ENCODE peak calls at places on chromosomes 2 and 18, in ten cellular contexts. X is gastrocnemius medialis, R is HepG2, K is HCT116, S is right lobe of liver, Y is body of pancreas, V is upper lobe of left lung, L is A549, B is GM12878, T is K562. G is an unnamed sample.

GRCh38 chr2:160301420-160301819 is 101.3 kb upstream of the ITGB6 start:
- ATAC-seq in R (no peak), S (no peak), V (no peak), L (no peak), B (no peak), K (no peak), Y (no peak), T (no peak), X (no peak), G (no peak)

GRCh38 chr2:1665761-1666505 is 78.4 kb downstream of the PXDN start:
- ATAC-seq in L (no peak), K (peak), X (no peak), T (no peak), B (no peak), S (no peak), V (peak), Y (no peak), R (peak), G (no peak)

GRCh38 chr2:222892321-222892720 is 31.5 kb downstream of the ACSL3 start:
- ATAC-seq in X (peak), Y (peak), R (no peak), S (peak), B (no peak), T (peak), L (no peak), V (peak), K (no peak), G (peak)

GRCh38 chr2:97718051-97718882 is 4.9 kb downstream of the ZAP70 start:
- ATAC-seq in R (no peak), X (no peak), B (peak), K (no peak), S (peak), Y (no peak), T (peak), L (no peak), V (no peak), G (no peak)

GRCh38 chr2:182366625-182367024 is 60.2 kb downstream of the PDE1A start:
- ATAC-seq in L (peak), X (peak), Y (peak), B (no peak), S (no peak), R (no peak), K (no peak), T (no peak), V (no peak), G (peak)

GRCh38 chr18:55381277-55381676 is 206.7 kb downstream of the TCF4 start:
- ATAC-seq in K (no peak), V (no peak), L (no peak), R (no peak), S (no peak), B (no peak), X (peak), T (no peak), Y (no peak), G (no peak)

GRCh38 chr2:221716434-221717303 is 144.6 kb upstream of the EPHA4 start:
- ATAC-seq in R (no peak), V (no peak), B (no peak), L (peak), S (no peak), T (no peak), X (no peak), K (no peak), Y (no peak), G (no peak)

GRCh38 chr18:3044931-3045698 is 32.2 kb upstream of the LPIN2 start:
- ATAC-seq in R (peak), V (peak), K (no peak), X (no peak), B (no peak), Y (peak), S (peak), L (peak), T (peak), G (no peak)

GRCh38 chr18:28485210-28485801 is 308.4 kb upstream of the CDH2 start:
- ATAC-seq in K (no peak), L (no peak), T (no peak), V (no peak), X (no peak), R (no peak), Y (no peak), B (peak), S (no peak), G (no peak)

GRCh38 chr2:176281267-176281666 is 12.0 kb downstream of the MTX2 start:
- ATAC-seq in R (no peak), Y (no peak), T (peak), S (no peak), X (no peak), V (no peak), B (no peak), L (no peak), K (no peak), G (no peak)

GRCh38 chr2:54956392-54956722 is 93.9 kb downstream of the RTN4 start:
- ATAC-seq in T (peak), S (no peak), X (no peak), V (no peak), B (no peak), K (no peak), L (no peak), R (no peak), Y (peak), G (no peak)

GRCh38 chr2:191611614-191612013 is 66.3 kb upstream of the NABP1 start:
- ATAC-seq in T (no peak), B (peak), S (peak), R (no peak), Y (no peak), V (peak), K (no peak), X (no peak), L (peak), G (no peak)

GRCh38 chr2:105070010-105070865 is 32.4 kb downstream of the MRPS9 start:
- ATAC-seq in V (no peak), X (no peak), B (peak), S (no peak), L (no peak), R (no peak), T (no peak), Y (no peak), K (no peak), G (no peak)

GRCh38 chr2:203347375-203347774 is 19.2 kb downstream of the ABI2 start:
- ATAC-seq in V (no peak), K (no peak), B (no peak), Y (no peak), S (no peak), T (peak), R (no peak), X (no peak), L (no peak), G (no peak)
- TF ChIP-seq POLR2A in V (no peak), K (no peak), B (no peak), Y (no peak), S (no peak), T (no peak), R (no peak), X (no peak), L (no peak), G (no peak)

GRCh38 chr2:55965276-55965675 is 41.7 kb upstream of the EFEMP1 start:
- ATAC-seq in L (no peak), K (no peak), T (no peak), X (no peak), R (no peak), V (no peak), B (no peak), Y (no peak), S (no peak), G (no peak)

GRCh38 chr2:55965966-55966365 is 42.4 kb upstream of the EFEMP1 start:
- ATAC-seq in Y (peak), V (no peak), X (peak), T (no peak), S (no peak), R (no peak), B (no peak), L (no peak), K (no peak), G (peak)

GRCh38 chr2:55962910-55963309 is 39.3 kb upstream of the EFEMP1 start:
- ATAC-seq in Y (no peak), T (no peak), X (no peak), S (no peak), V (no peak), R (no peak), K (no peak), L (no peak), B (no peak), G (no peak)

GRCh38 chr2:55968931-55969330 is 45.3 kb upstream of the EFEMP1 start:
- ATAC-seq in T (no peak), R (no peak), S (no peak), V (no peak), X (no peak), L (no peak), Y (no peak), B (no peak), K (no peak), G (no peak)

GRCh38 chr2:55966431-55967118 is 43.0 kb upstream of the EFEMP1 start:
- ATAC-seq in S (peak), R (no peak), K (no peak), Y (peak), V (peak), L (no peak), X (peak), B (no peak), T (no peak), G (peak)
- TF ChIP-seq POLR2A in S (no peak), R (no peak), K (no peak), Y (no peak), V (no peak), L (no peak), X (no peak), B (no peak), T (no peak), G (no peak)

GRCh38 chr18:71239111-71239624 is 950.3 kb downstream of the SOCS6 start:
- ATAC-seq in S (no peak), V (no peak), L (no peak), B (no peak), Y (no peak), X (no peak), R (no peak), K (no peak), T (no peak), G (no peak)
- TF ChIP-seq POLR2A in S (no peak), V (no peak), L (no peak), B (no peak), Y (no peak), X (no peak), R (no peak), K (no peak), T (no peak), G (no peak)

GRCh38 chr2:73370348-73370747 is 15.3 kb upstream of the ALMS1 start:
- ATAC-seq in X (no peak), L (no peak), V (no peak), Y (no peak), T (no peak), K (no peak), R (no peak), S (no peak), B (no peak), G (no peak)
- TF ChIP-seq POLR2A in X (no peak), L (no peak), V (no peak), Y (no peak), T (no peak), K (no peak), R (no peak), S (no peak), B (no peak), G (no peak)

DNA sequence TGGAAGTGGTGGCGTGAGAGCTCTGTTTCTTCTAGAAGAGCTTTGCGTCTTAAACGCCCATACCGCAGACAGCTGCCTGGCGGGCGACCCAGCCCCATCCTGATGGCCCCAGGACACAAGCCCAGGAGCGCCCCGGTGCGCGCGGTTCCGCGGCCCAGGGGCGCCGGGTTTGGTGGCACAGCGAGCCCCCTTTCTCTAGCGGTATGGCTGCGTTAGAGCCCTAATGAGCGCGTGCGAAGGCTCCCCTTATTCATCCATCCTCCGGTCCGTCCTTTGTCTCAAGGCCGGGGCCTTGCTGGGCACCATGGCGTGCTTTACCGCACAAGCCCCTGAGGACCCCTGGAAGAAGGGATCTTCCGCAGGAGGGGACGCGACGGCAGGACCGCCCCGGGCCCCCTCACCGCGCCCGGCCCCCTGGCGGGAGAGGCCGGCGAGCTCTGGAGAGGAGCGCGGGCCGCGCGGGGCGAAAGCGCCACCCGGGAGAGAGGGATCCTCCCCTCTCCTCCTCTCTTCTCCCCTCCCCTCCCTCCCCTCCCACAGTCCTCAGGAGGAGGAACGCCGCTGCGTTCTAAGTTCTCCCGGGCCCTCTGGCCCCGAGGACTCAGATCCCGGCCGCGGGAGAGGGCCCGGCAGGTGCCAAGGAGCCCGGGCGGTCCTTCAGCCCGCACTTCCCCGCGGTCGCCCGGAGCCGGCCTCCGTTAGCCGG is 626 bp upstream of the SLC1A4 start:
- ATAC-seq in B (peak), R (peak), V (peak), L (peak), X (peak), S (peak), T (peak), K (peak), Y (peak), G (peak)
- TF ChIP-seq POLR2A in B (peak), R (peak), V (no peak), L (peak), X (peak), S (peak), T (peak), K (no peak), Y (peak), G (peak)

GRCh38 chr2:233105156-233105895 is 45.2 kb downstream of the INPP5D start:
- ATAC-seq in B (no peak), L (no peak), V (no peak), Y (no peak), K (no peak), X (no peak), S (no peak), T (no peak), R (no peak), G (no peak)

GRCh38 chr2:233101826-233102225 is 41.7 kb downstream of the INPP5D start:
- ATAC-seq in R (no peak), S (no peak), V (no peak), X (no peak), T (no peak), L (no peak), K (no peak), B (no peak), Y (no peak), G (no peak)

GRCh38 chr2:233096006-233096405 is 35.9 kb downstream of the INPP5D start:
- ATAC-seq in Y (no peak), V (no peak), B (no peak), R (no peak), K (no peak), L (no peak), X (no peak), S (no peak), T (no peak), G (no peak)

GRCh38 chr2:233098615-233099014 is 38.5 kb downstream of the INPP5D start:
- ATAC-seq in L (no peak), V (no peak), B (no peak), X (no peak), T (no peak), K (peak), Y (peak), R (peak), S (peak), G (no peak)

GRCh38 chr2:233100192-233100998 is 40.3 kb downstream of the INPP5D start:
- ATAC-seq in L (no peak), S (no peak), K (no peak), Y (no peak), V (no peak), T (no peak), B (peak), X (no peak), R (no peak), G (no peak)
- TF ChIP-seq POLR2A in L (no peak), S (no peak), K (no peak), Y (no peak), V (no peak), T (no peak), B (no peak), X (no peak), R (no peak), G (no peak)

GRCh38 chr2:17753803-17754663 is at the start of the genes GEN1 and SMC6:
- ATAC-seq in B (peak), R (peak), Y (peak), K (peak), T (peak), V (peak), X (peak), S (peak), L (peak), G (peak)
- TF ChIP-seq POLR2A in B (no peak), R (peak), Y (no peak), K (peak), T (peak), V (no peak), X (no peak), S (no peak), L (no peak), G (no peak)

GRCh38 chr2:25215948-25216679 is 47.7 kb upstream of the POMC start:
- ATAC-seq in X (peak), K (no peak), L (peak), Y (peak), B (peak), R (no peak), T (no peak), V (peak), S (peak), G (peak)
- TF ChIP-seq POLR2A in X (no peak), K (no peak), L (peak), Y (no peak), B (peak), R (no peak), T (no peak), V (no peak), S (peak), G (peak)

GRCh38 chr18:56650944-56651770 is at the start of gene WDR7:
- ATAC-seq in L (peak), V (peak), B (peak), S (peak), R (peak), T (peak), K (peak), X (peak), Y (peak), G (peak)
- TF ChIP-seq POLR2A in L (no peak), V (no peak), B (peak), S (peak), R (no peak), T (peak), K (no peak), X (peak), Y (no peak), G (no peak)